ENCODE peak calls at places on chromosomes 3 and 15, in four cellular contexts. F, A, P and O are unnamed samples.
A peak's percentile ranks its signal among the peaks of the same experiment; 100 is the strongest.

GRCh38 chr15:66961901-66962300 is 103.5 kb upstream of the SMAD3 start:
- DNase-seq in F (no peak), A (no peak), P (no peak), O (no peak)

GRCh38 chr3:187098925-187099512 is 40.3 kb downstream of the RPL39L start:
- DNase-seq in A (no peak), F (peak; percentile 37), P (no peak), O (no peak)

GRCh38 chr3:194838236-194838635 is 152.6 kb downstream of the FAM43A start:
- DNase-seq in P (no peak), F (no peak), A (no peak), O (no peak)

GRCh38 chr15:65254237-65254820 is 32.4 kb downstream of the PARP16 start:
- DNase-seq in P (no peak), F (no peak), A (no peak), O (no peak)

GRCh38 chr3:10291139-10291500 is 1.6 kb downstream of the GHRL start:
- DNase-seq in P (no peak), A (no peak), F (no peak), O (no peak)

GRCh38 chr3:139541898-139542288 is 2.4 kb upstream of the RBP1 start:
- DNase-seq in P (no peak), F (no peak), A (no peak), O (no peak)

GRCh38 chr3:47743855-47744254 is 37.8 kb downstream of the SMARCC1 start:
- DNase-seq in P (no peak), A (no peak), F (no peak), O (no peak)

GRCh38 chr3:188184160-188184559 is 30.2 kb downstream of the LPP start:
- DNase-seq in F (no peak), P (no peak), A (no peak), O (no peak)

GRCh38 chr3:155232605-155233004 is 60.9 kb downstream of the STRIT1 start:
- DNase-seq in P (no peak), A (no peak), F (peak; percentile 64), O (no peak)

DNA sequence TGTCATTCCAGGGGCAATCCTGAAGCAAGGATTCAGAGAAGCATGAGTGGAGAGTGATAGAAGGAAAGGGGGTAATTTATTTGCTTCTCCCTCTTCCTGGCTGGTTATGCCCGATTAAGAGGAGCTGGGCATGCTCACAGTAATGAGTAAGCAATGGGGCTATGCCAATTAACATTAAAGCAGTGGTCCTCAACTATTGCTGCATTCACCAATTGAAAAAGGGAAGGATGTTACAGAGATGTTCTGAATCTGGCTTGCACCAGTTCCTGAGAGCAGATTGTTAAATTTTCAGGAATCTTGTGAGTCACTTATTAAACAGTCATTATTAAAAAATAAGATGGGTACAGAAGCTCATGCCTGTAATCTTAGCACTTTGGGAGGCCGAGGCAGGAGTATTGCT is 85.9 kb upstream of the ZBTB20 start:
- DNase-seq in F (no peak), P (no peak), A (no peak), O (no peak)
- H3K27ac ChIP-seq in F (no peak overlapping the region), P (no peak overlapping the region), A (no peak overlapping the region), O (no peak overlapping the region)

GRCh38 chr15:91049378-91050127 is 27.2 kb upstream of the VPS33B start:
- DNase-seq in A (peak; percentile 68), F (peak; percentile 79), P (no peak), O (peak; percentile 77)
- TF ChIP-seq POLR2AphosphoS5 in A (no peak), F (no peak), P (peak; percentile 22), O (no peak)

GRCh38 chr3:44058022-44058867 is 183.4 kb upstream of the TOPAZ1 start:
- DNase-seq in A (no peak), P (no peak), F (no peak), O (no peak)

GRCh38 chr3:44060164-44060563 is 181.5 kb upstream of the TOPAZ1 start:
- DNase-seq in F (no peak), P (no peak), A (no peak), O (no peak)

GRCh38 chr3:44056446-44057240 is 185.0 kb upstream of the TOPAZ1 start:
- DNase-seq in F (no peak), A (no peak), P (no peak), O (no peak)

GRCh38 chr3:44061268-44061667 is 180.4 kb upstream of the TOPAZ1 start:
- DNase-seq in F (no peak), A (no peak), P (no peak), O (no peak)

GRCh38 chr3:44058868-44059203 is 182.8 kb upstream of the TOPAZ1 start:
- DNase-seq in P (no peak), F (no peak), A (no peak), O (no peak)
- H3K27ac ChIP-seq in P (no peak overlapping the region), F (no peak overlapping the region), A (no peak overlapping the region), O (no peak overlapping the region)

DNA sequence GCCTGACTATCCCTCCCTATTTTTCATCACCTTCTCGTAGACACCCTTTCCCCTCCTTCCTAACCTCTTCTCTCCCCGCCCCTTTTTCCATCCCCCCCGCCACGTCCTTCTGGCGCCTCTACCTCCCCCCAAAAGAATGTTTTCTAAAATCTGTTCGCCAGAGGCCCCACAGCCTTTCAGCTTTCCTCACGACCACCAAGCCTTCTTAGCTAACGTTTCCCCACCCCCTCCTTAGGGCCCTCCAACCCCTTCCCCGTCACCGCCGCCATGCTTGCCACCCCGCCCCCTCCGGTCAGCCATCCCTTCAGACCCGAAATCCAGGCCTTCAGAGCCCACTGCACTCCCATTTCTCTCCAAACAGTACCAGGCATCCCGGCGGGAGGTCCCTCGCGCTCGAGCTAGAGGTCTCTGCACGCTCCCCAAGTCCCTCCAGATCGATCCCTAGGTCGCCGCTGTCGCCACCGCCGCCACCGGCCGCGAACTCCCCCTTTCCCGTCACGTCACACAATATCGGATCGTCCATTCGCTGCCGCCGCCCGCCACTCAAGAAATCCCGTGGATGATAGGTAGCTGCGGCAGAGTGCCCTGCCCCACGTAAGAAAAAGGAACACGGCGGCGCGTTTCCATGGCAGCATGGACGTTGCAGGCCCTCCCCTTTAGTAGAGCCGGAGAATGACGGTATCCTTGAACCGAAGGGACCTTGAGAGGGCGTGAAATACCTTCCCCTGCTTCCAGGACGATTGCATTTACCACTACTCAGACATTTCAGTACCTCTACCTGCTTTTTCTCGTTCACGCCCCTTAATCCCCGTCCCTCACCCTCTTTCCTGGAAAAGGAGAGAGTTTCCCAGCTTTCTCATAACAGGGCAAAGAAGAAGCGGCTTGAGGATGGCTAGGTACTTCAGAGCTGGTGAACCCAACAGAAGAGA is at the start of gene TP53BP1:
- DNase-seq in F (peak; percentile 96), P (peak; percentile 99), A (peak; percentile 83), O (peak; percentile 82)
- TF ChIP-seq POLR2AphosphoS5 in F (no peak), P (peak; percentile 76), A (peak; percentile 52), O (no peak)